ENCODE peak calls at places on chromosomes 5 and 9, in five cellular contexts. D is aorta; V is tibial artery; C is brain microvascular endothelial cell; E is CD8-positive, alpha-beta T cell. N is an unnamed sample.
A peak's percentile ranks its signal among the peaks of the same experiment; 100 is the strongest.

GRCh38 chr5:142104491-142104890 is 4.1 kb upstream of the NDFIP1 start:
- DNase-seq in V (no peak), C (no peak), D (no peak), E (no peak), N (no peak)

GRCh38 chr5:57931807-57932206 is 449.2 kb upstream of the ACTBL2 start:
- DNase-seq in C (no peak), V (no peak), D (no peak), E (no peak), N (no peak)

GRCh38 chr5:141223112-141223783 is at the start of gene PCDHB14:
- DNase-seq in D (no peak), C (no peak), E (no peak), V (no peak), N (no peak)

GRCh38 chr5:146428658-146429057 is 18.5 kb upstream of the TCERG1 start:
- DNase-seq in D (no peak), E (no peak), C (no peak), V (no peak), N (peak; percentile 49)

GRCh38 chr5:122236270-122236669 is 75.8 kb upstream of the SNCAIP start:
- DNase-seq in C (no peak), V (no peak), E (no peak), D (no peak), N (no peak)

GRCh38 chr9:93864029-93864428 is 91.1 kb downstream of the BARX1 start:
- DNase-seq in E (no peak), C (no peak), D (no peak), V (no peak), N (no peak)

GRCh38 chr5:172795401-172795977 is 24.5 kb upstream of the DUSP1 start:
- DNase-seq in D (peak; percentile 96), V (peak; percentile 97), C (peak; percentile 95), E (no peak), N (no peak)

GRCh38 chr5:76499528-76500161 is 96.6 kb downstream of the IQGAP2 start:
- DNase-seq in E (no peak), C (no peak), D (no peak), V (no peak), N (no peak)

GRCh38 chr9:76092572-76092971 is 202.1 kb downstream of the PCSK5 start:
- DNase-seq in V (no peak), D (no peak), E (no peak), C (no peak), N (no peak)

GRCh38 chr9:127904888-127905728 is 5.7 kb upstream of the ST6GALNAC6 start:
- DNase-seq in V (no peak), C (no peak), E (peak; percentile 44), D (peak; percentile 55), N (no peak)

GRCh38 chr9:132743886-132744544 is 73.8 kb downstream of the GTF3C4 start:
- DNase-seq in C (no peak), V (no peak), D (no peak), E (no peak), N (no peak)

GRCh38 chr9:79300153-79300552 is 271.6 kb upstream of the TLE4 start:
- DNase-seq in D (no peak), E (no peak), C (no peak), V (no peak), N (no peak)

GRCh38 chr5:180334751-180335613 is 18.2 kb downstream of the GFPT2 start:
- DNase-seq in D (peak; percentile 33), C (no peak), V (no peak), E (no peak), N (no peak)

GRCh38 chr9:114304416-114305188 is 18.3 kb upstream of the ORM1 start:
- DNase-seq in C (no peak), V (no peak), D (no peak), E (no peak), N (no peak)

GRCh38 chr9:122786338-122786737 is 2.4 kb upstream of the OR5C1 start:
- DNase-seq in E (no peak), V (no peak), D (no peak), C (no peak), N (no peak)

GRCh38 chr9:93674580-93675335 is 98.4 kb downstream of the PHF2 start:
- DNase-seq in D (peak; percentile 38), C (no peak), V (peak; percentile 17), E (no peak), N (no peak)

GRCh38 chr5:138824924-138825863 is 49.9 kb downstream of the LRRTM2 start:
- DNase-seq in E (no peak), C (peak; percentile 28), D (no peak), V (no peak), N (no peak)

GRCh38 chr5:167096816-167097215 is 1194.6 kb upstream of the WWC1 start:
- DNase-seq in V (no peak), C (no peak), D (no peak), E (no peak), N (no peak)

GRCh38 chr5:122978644-122979297 is 57.8 kb downstream of the PPIC start:
- DNase-seq in E (no peak), V (no peak), C (no peak), D (no peak), N (no peak)

GRCh38 chr5:109083937-109084336 is 325.8 kb downstream of the PJA2 start:
- DNase-seq in D (no peak), C (no peak), E (no peak), V (no peak), N (no peak)

GRCh38 chr5:92678576-92679105 is 902.4 kb downstream of the NR2F1-AS1 start:
- DNase-seq in D (no peak), E (no peak), V (no peak), C (no peak), N (no peak)

GRCh38 chr9:27333241-27334052 is 36.5 kb upstream of the EQTN start:
- DNase-seq in D (peak; percentile 71), E (peak; percentile 6), C (peak; percentile 63), V (peak; percentile 70), N (no peak)

GRCh38 chr5:135012951-135013391 is 21.1 kb downstream of the PITX1 start:
- DNase-seq in C (no peak), D (no peak), E (no peak), V (no peak), N (no peak)

GRCh38 chr5:56269216-56269927 is 36.2 kb upstream of the ANKRD55 start:
- DNase-seq in V (no peak), D (no peak), E (no peak), C (peak; percentile 56), N (no peak)

GRCh38 chr5:171838066-171838465 is 52.4 kb downstream of the SMIM23 start:
- DNase-seq in C (no peak), D (no peak), E (no peak), V (no peak), N (no peak)

GRCh38 chr9:18542837-18543405 is 69.0 kb downstream of the ADAMTSL1 start:
- DNase-seq in C (no peak), D (no peak), E (no peak), V (no peak), N (no peak)

GRCh38 chr5:154190652-154191304 is at the start of gene GALNT10:
- DNase-seq in V (no peak), D (peak; percentile 81), C (no peak), E (no peak), N (no peak)

DNA sequence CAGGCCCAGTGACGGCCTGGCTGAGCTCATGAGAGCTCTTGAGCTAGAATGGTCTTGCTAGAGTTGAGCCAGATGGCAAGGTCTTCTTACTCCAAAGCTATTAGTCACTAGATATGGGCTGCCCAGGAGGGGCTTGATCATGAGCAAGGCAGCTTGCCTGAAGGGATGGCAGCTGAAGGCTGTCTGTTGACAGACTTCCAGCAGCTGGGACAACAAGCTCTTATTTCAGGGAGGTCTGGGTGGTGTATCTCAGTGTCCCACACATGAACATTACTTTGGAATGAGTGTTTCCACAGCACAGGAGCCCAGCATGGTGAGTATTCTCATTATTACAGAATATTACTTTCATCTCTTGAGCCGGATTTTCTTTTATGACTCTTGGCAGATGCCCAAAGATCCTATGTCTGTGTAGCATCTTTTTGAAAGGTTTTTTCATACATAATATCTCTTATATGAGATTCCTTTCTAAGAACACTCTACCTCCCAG is 414.1 kb downstream of the ARHGEF28 start:
- DNase-seq in C (peak; percentile 88), D (no peak), V (peak; percentile 27), E (no peak), N (peak; percentile 31)
- H3K27ac ChIP-seq in C (peak overlapping the region; percentile 36), D (no peak overlapping the region), V (no peak overlapping the region), E (no peak overlapping the region), N (peak overlapping the region; percentile 18)

GRCh38 chr5:53368966-53369605 is 111.3 kb upstream of the FST start:
- DNase-seq in C (no peak), E (no peak), D (no peak), V (no peak), N (no peak)
- H3K27ac ChIP-seq in C (no peak overlapping the region), E (no peak overlapping the region), D (no peak overlapping the region), V (no peak overlapping the region), N (peak overlapping the region; percentile 100)

GRCh38 chr5:159450417-159450816 is 120.1 kb upstream of the IL12B start:
- DNase-seq in E (no peak), C (no peak), D (no peak), V (no peak), N (no peak)
- H3K27ac ChIP-seq in E (no peak overlapping the region), C (no peak overlapping the region), D (no peak overlapping the region), V (peak overlapping the region; percentile 75), N (no peak overlapping the region)

GRCh38 chr5:96052374-96052773 is 90.7 kb upstream of the ELL2 start:
- DNase-seq in C (no peak), E (no peak), V (no peak), D (no peak), N (no peak)

GRCh38 chr5:96048763-96049162 is 87.1 kb upstream of the ELL2 start:
- DNase-seq in D (no peak), E (no peak), V (no peak), C (no peak), N (no peak)

GRCh38 chr5:96050273-96050880 is 88.7 kb upstream of the ELL2 start:
- DNase-seq in V (no peak), E (no peak), D (no peak), C (no peak), N (no peak)

GRCh38 chr5:96051401-96051830 is 89.8 kb upstream of the ELL2 start:
- DNase-seq in C (no peak), V (no peak), E (no peak), D (no peak), N (no peak)

GRCh38 chr5:96049398-96050272 is 88.0 kb upstream of the ELL2 start:
- DNase-seq in D (no peak), V (no peak), E (no peak), C (peak; percentile 69), N (no peak)
- H3K27ac ChIP-seq in D (no peak overlapping the region), V (peak overlapping the region; percentile 14), E (no peak overlapping the region), C (peak overlapping the region; percentile 18), N (peak overlapping the region; percentile 32)

DNA sequence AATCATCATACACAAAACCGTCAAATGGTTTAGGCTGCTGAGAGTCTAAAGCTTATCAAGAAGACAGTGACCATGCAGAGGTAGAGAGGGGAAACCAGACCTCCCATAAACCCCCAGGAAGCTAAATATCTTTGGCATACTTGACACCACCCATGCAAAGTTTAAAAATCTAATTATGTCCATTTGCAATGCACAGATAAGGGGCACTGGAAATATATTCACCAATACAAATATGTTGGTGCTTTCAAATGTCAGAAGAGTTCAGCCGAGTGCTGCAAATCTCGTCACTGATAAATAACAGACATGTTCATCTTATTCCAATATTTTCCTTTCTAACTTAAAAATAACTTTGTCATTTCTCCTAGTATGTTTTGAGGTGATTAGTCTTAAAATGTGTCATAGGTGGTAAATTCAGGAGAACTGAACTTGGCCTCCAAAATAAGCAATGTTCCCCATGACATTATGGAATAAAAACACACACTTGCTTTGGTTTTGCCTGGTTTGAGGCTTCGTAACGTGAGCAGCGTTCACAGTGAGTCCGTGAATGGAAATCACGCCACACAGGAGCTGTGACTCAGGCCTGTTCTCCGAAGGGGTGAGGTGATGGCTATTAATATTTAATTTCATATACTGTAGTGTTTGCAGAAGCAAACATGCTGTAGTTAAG is 182.2 kb downstream of the AOPEP start:
- DNase-seq in C (no peak), E (no peak), V (no peak), D (peak; percentile 73), N (no peak)
- H3K27ac ChIP-seq in C (no peak overlapping the region), E (no peak overlapping the region), V (peak overlapping the region; percentile 58), D (peak overlapping the region; percentile 98), N (no peak overlapping the region)

N was measured in epithelial cell of prostate.